ENCODE peak calls at places on chromosomes 3 and 15, in seven cellular contexts. A is tibial artery; P is activated CD8-positive, alpha-beta T cell treated with anti-CD3 and anti-CD28 coated beads for 36 hours; M is NB4; N is activated B cell treated with CpG ODN at 0.5 μM for 24 hours; C is AG10803; O is IMR-90. H is an unnamed sample.

GRCh38 chr3:17742837-17743659 is 617 bp upstream of the TBC1D5 start:
- DNase-seq in C (no peak), M (no peak), A (no peak), O (peak), N (peak), P (no peak), H (peak)

GRCh38 chr3:99648496-99648895 is 10.1 kb downstream of the COL8A1 start:
- DNase-seq in P (no peak), C (no peak), A (no peak), N (no peak), M (no peak), O (no peak), H (no peak)

GRCh38 chr15:29433507-29433906 is 163.9 kb upstream of the NSMCE3 start:
- DNase-seq in M (no peak), A (no peak), O (no peak), N (no peak), P (no peak), C (no peak), H (no peak)

GRCh38 chr15:97759363-97759762 is 201.1 kb upstream of the ARRDC4 start:
- DNase-seq in M (peak), N (no peak), P (no peak), O (no peak), C (peak), A (no peak), H (no peak)

GRCh38 chr3:178847170-178847569 is 224.4 kb downstream of the ZMAT3 start:
- DNase-seq in P (no peak), M (no peak), C (peak), A (no peak), N (no peak), O (no peak), H (no peak)

GRCh38 chr3:15527031-15527459 is 5.5 kb upstream of the COLQ start:
- DNase-seq in C (no peak), P (peak), N (no peak), O (peak), M (no peak), A (no peak), H (no peak)

GRCh38 chr3:157532529-157533297 is 29.5 kb upstream of the VEPH1 start:
- DNase-seq in N (no peak), O (peak), A (no peak), C (peak), M (peak), P (peak), H (peak)

GRCh38 chr3:60588806-60589205 is 662.4 kb downstream of the FHIT start:
- DNase-seq in P (no peak), N (no peak), A (no peak), C (peak), M (no peak), O (peak), H (no peak)

GRCh38 chr3:153163349-153164008 is 1.5 kb downstream of the RAP2B start:
- DNase-seq in C (peak), M (peak), N (no peak), O (peak), A (no peak), P (no peak), H (no peak)

GRCh38 chr3:15903164-15903563 is 105.4 kb upstream of the ANKRD28 start:
- DNase-seq in O (peak), C (peak), N (no peak), P (no peak), A (peak), M (no peak), H (no peak)

GRCh38 chr3:190159902-190160435 is 39.3 kb upstream of the P3H2 start:
- DNase-seq in O (no peak), N (no peak), M (no peak), C (no peak), P (no peak), A (no peak), H (no peak)

GRCh38 chr3:50573566-50574279 is 4.4 kb downstream of the HEMK1 start:
- DNase-seq in C (no peak), P (peak), O (no peak), N (no peak), M (no peak), A (no peak), H (no peak)

GRCh38 chr3:37250435-37250834 is 76.1 kb upstream of the LRRFIP2 start:
- DNase-seq in C (no peak), N (no peak), O (peak), A (no peak), M (no peak), P (no peak), H (no peak)

GRCh38 chr3:5138214-5138981 is 16.3 kb downstream of the ARL8B start:
- DNase-seq in N (no peak), A (no peak), P (no peak), O (peak), M (no peak), C (peak), H (no peak)

GRCh38 chr15:98142584-98142983 is 182.1 kb downstream of the ARRDC4 start:
- DNase-seq in P (no peak), M (no peak), C (no peak), O (no peak), N (no peak), A (no peak), H (no peak)

GRCh38 chr3:14884665-14885064 is 62.7 kb upstream of the NR2C2 start:
- DNase-seq in O (no peak), C (no peak), M (no peak), N (no peak), A (no peak), P (peak), H (no peak)

GRCh38 chr15:62886431-62887071 is 156.0 kb upstream of the TPM1 start:
- DNase-seq in N (no peak), C (peak), O (peak), A (no peak), M (no peak), P (no peak), H (no peak)

GRCh38 chr3:42213417-42213816 is 52.6 kb downstream of the CCK start:
- DNase-seq in O (no peak), C (no peak), M (no peak), P (peak), N (no peak), A (no peak), H (no peak)

GRCh38 chr15:62940755-62941361 is 101.7 kb upstream of the TPM1 start:
- DNase-seq in A (peak), M (peak), C (peak), O (peak), P (no peak), N (no peak), H (peak)

GRCh38 chr15:35450492-35450891 is 95.5 kb downstream of the DPH6 start:
- DNase-seq in M (no peak), N (no peak), A (no peak), P (no peak), C (peak), O (peak), H (no peak)

GRCh38 chr15:100788080-100788730 is 91.4 kb upstream of the ALDH1A3 start:
- DNase-seq in C (no peak), A (no peak), N (no peak), M (no peak), O (no peak), P (no peak), H (no peak)

GRCh38 chr15:69056365-69056764 is 41.9 kb downstream of the NOX5 start:
- DNase-seq in A (no peak), P (no peak), M (no peak), O (no peak), C (no peak), N (no peak), H (no peak)

GRCh38 chr15:52765779-52766178 is 24.4 kb downstream of the ONECUT1 start:
- DNase-seq in P (no peak), M (no peak), N (no peak), A (no peak), O (peak), C (peak), H (no peak)
- TF ChIP-seq CTCF in P (no peak), M (peak), N (no peak), A (no peak), O (peak), C (peak), H (peak)

GRCh38 chr15:80638553-80639167 is 56.5 kb upstream of the ABHD17C start:
- DNase-seq in O (peak), N (no peak), A (no peak), M (no peak), P (no peak), C (no peak), H (no peak)

GRCh38 chr15:80635953-80636352 is 59.2 kb upstream of the ABHD17C start:
- DNase-seq in M (no peak), N (no peak), O (no peak), P (no peak), C (no peak), A (no peak), H (no peak)

GRCh38 chr15:80639168-80639555 is 55.9 kb upstream of the ABHD17C start:
- DNase-seq in C (no peak), N (no peak), O (no peak), P (no peak), M (no peak), A (no peak), H (no peak)

GRCh38 chr15:80637747-80638146 is 57.4 kb upstream of the ABHD17C start:
- DNase-seq in C (no peak), N (no peak), O (no peak), M (no peak), P (no peak), A (no peak), H (no peak)

GRCh38 chr15:80636675-80637074 is 58.4 kb upstream of the ABHD17C start:
- DNase-seq in A (no peak), C (no peak), M (no peak), O (no peak), N (no peak), P (no peak), H (no peak)
- TF ChIP-seq CTCF in A (no peak), C (no peak), M (no peak), O (no peak), N (no peak), P (no peak), H (no peak)

GRCh38 chr3:24818055-24818454 is 323.4 kb upstream of the THRB start:
- DNase-seq in N (no peak), M (no peak), A (no peak), C (no peak), P (no peak), O (no peak), H (no peak)
- TF ChIP-seq CTCF in N (no peak), M (no peak), A (no peak), C (no peak), P (no peak), O (no peak), H (no peak)

DNA sequence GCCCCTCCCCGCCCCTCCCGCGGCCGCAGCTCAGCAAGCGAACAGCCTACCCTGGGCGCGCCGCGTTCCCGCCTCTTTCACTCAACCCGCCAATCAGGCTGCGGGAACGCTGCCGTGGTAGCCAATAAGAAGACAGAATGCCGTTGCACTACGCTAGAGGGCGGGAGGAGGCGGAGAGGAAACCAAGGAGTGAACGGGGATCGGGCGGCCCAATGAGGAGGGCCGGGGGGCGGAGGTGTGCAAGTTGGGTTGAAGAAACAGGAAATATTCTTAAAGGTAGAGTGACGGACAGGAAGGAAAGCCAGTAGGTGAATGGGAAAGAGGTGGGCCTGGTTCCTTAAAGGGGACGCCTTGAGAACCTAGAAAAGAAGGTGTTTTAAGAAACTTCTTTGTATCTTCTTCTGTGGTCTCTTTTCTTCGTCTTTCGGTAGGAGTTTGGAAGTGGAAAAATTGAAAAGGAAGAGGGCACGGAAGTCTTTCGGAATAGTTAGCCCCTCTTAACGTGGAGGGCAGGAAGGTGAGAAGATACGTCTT is 283 bp upstream of the USF3 start:
- DNase-seq in A (peak), O (peak), C (peak), P (peak), N (peak), M (peak), H (peak)
- TF ChIP-seq CTCF in A (peak), O (peak), C (peak), P (no peak), N (no peak), M (no peak), H (peak)

DNA sequence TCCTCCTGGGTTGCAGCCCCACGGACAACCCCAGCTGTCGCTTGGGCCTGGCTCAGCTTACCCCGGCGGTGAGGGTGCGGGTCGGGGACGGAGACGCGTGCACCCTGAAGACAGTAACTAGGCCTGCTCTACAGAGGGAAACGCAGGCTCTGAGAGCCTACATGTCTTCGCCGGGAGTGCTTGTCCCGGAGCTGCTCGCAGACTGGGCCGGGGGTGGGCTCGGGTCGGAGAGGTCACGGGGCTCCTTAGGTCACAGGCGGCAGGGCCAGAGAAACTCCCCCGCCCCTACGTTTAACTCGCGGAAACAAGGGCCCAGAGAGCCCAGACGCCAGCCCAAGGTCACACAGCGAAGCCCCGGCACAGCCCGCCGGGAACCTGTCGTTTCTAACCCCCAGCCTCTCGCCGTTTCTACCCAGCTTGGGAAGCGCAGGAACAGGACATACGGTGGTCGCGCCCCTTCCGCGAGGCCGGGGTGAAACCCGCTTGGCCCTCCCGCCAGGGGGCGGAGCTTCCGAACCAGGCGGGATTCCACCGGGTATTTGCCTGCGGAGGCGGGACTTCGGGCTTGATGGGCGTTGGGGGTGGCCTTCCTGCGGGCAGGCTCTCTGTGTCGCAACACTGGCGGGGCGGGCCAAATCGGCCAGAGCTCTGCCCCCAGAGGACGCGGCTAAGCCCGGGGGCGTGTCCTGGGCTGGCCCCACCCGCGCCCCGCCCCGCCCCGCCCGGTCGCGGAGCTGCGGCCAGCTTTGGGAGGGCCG is at the start of gene HDAC11:
- DNase-seq in A (peak), C (peak), M (peak), P (peak), N (peak), O (peak), H (peak)
- TF ChIP-seq CTCF in A (peak), C (no peak), M (no peak), P (no peak), N (no peak), O (peak), H (no peak)

GRCh38 chr15:91224750-91225380 is 124.8 kb downstream of the SV2B start:
- DNase-seq in A (no peak), P (no peak), N (no peak), C (peak), M (peak), O (peak), H (no peak)
- TF ChIP-seq CTCF in A (peak), P (peak), N (no peak), C (peak), M (peak), O (peak), H (peak)

GRCh38 chr15:65423150-65423976 is 616 bp upstream of the IGDCC4 start:
- DNase-seq in O (no peak), A (no peak), P (no peak), M (no peak), C (no peak), N (no peak), H (no peak)
- TF ChIP-seq CTCF in O (no peak), A (no peak), P (no peak), M (no peak), C (no peak), N (no peak), H (no peak)

GRCh38 chr15:92059036-92059970 is 205.8 kb downstream of the SLCO3A1 start:
- DNase-seq in P (no peak), M (no peak), A (no peak), O (no peak), C (no peak), N (no peak), H (no peak)
- TF ChIP-seq CTCF in P (no peak), M (no peak), A (no peak), O (no peak), C (no peak), N (no peak), H (no peak)

DNA sequence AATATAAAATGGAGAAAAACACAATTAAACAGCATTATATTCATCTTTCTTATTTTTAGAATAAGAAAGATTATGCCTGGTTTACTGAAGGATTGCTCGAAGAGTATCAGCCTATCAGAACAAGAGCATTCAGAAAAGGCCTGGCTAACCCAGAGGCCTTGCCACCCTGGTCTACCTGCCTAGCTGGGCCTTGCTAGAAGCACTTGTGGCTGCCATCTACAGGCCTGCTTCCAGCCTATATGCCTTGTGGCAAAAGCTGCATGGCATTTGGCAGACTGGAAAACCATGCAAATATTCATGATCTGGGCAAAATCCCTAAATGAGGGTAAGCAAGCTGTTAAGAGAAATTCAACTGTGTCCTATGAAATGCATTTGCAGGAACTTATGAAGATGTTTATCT is 9.3 kb upstream of the ATP13A4 start:
- DNase-seq in N (no peak), M (peak), O (no peak), C (no peak), P (no peak), A (no peak), H (no peak)
- TF ChIP-seq CTCF in N (no peak), M (peak), O (no peak), C (no peak), P (no peak), A (no peak), H (peak)